ENCODE peak calls at places on chromosomes 16 and 17, in nine cellular contexts. One of them, this sample, is unnamed.
A peak's percentile ranks its signal among the peaks of the same experiment; 100 is the strongest.

GRCh38 chr17:62819511-62820221 is 11.6 kb upstream of the MARCHF10 start:
- DNase-seq in ovary: peak; percentile 58
- DNase-seq in transverse colon: peak; percentile 21
- DNase-seq in lower leg skin: peak; percentile 89
- DNase-seq in stomach: peak; percentile 63
- DNase-seq in body of pancreas: peak; percentile 78
- DNase-seq in heart left ventricle: peak; percentile 77
- DNase-seq in HCT116: peak; percentile 71
- DNase-seq in right lobe of liver: no peak
- DNase-seq in this sample: peak; percentile 74

GRCh38 chr17:17535957-17536356 is 39.8 kb upstream of the RASD1 start:
- DNase-seq in right lobe of liver: peak; percentile 96
- DNase-seq in transverse colon: peak; percentile 65
- DNase-seq in HCT116: no peak
- DNase-seq in stomach: peak; percentile 91
- DNase-seq in heart left ventricle: peak; percentile 96
- DNase-seq in ovary: no peak
- DNase-seq in lower leg skin: no peak
- DNase-seq in body of pancreas: peak; percentile 88
- DNase-seq in this sample: peak; percentile 80

GRCh38 chr17:36611345-36612072 is 10.1 kb downstream of the MRM1 start:
- DNase-seq in transverse colon: no peak
- DNase-seq in stomach: no peak
- DNase-seq in HCT116: no peak
- DNase-seq in heart left ventricle: no peak
- DNase-seq in lower leg skin: no peak
- DNase-seq in body of pancreas: no peak
- DNase-seq in right lobe of liver: no peak
- DNase-seq in ovary: no peak
- DNase-seq in this sample: no peak

GRCh38 chr17:50613007-50613406 is 21.7 kb upstream of the ABCC3 start:
- DNase-seq in body of pancreas: no peak
- DNase-seq in stomach: no peak
- DNase-seq in HCT116: no peak
- DNase-seq in transverse colon: no peak
- DNase-seq in heart left ventricle: no peak
- DNase-seq in lower leg skin: no peak
- DNase-seq in ovary: no peak
- DNase-seq in right lobe of liver: no peak
- DNase-seq in this sample: no peak

GRCh38 chr17:19897108-19897854 is 29.5 kb upstream of the ULK2 start:
- DNase-seq in HCT116: no peak
- DNase-seq in transverse colon: peak; percentile 69
- DNase-seq in stomach: peak; percentile 61
- DNase-seq in heart left ventricle: peak; percentile 51
- DNase-seq in right lobe of liver: peak; percentile 85
- DNase-seq in ovary: peak; percentile 45
- DNase-seq in body of pancreas: peak; percentile 10
- DNase-seq in lower leg skin: peak; percentile 78
- DNase-seq in this sample: peak; percentile 81

GRCh38 chr16:87965973-87966667 is 14.9 kb downstream of the BANP start:
- DNase-seq in body of pancreas: no peak
- DNase-seq in transverse colon: no peak
- DNase-seq in HCT116: no peak
- DNase-seq in right lobe of liver: no peak
- DNase-seq in lower leg skin: no peak
- DNase-seq in heart left ventricle: no peak
- DNase-seq in ovary: no peak
- DNase-seq in stomach: no peak
- DNase-seq in this sample: no peak

GRCh38 chr17:2101448-2102257 is 46.8 kb downstream of the HIC1 start:
- DNase-seq in stomach: peak; percentile 91
- DNase-seq in body of pancreas: peak; percentile 86
- DNase-seq in lower leg skin: no peak
- DNase-seq in right lobe of liver: no peak
- DNase-seq in HCT116: peak; percentile 73
- DNase-seq in heart left ventricle: peak; percentile 52
- DNase-seq in ovary: no peak
- DNase-seq in transverse colon: peak; percentile 94
- DNase-seq in this sample: peak; percentile 87

GRCh38 chr16:31215287-31216115 is 1.4 kb downstream of the PYDC1 start:
- DNase-seq in body of pancreas: peak; percentile 67
- DNase-seq in lower leg skin: peak; percentile 86
- DNase-seq in right lobe of liver: no peak
- DNase-seq in stomach: peak; percentile 64
- DNase-seq in HCT116: peak; percentile 63
- DNase-seq in transverse colon: peak; percentile 66
- DNase-seq in ovary: no peak
- DNase-seq in heart left ventricle: peak; percentile 61
- DNase-seq in this sample: peak; percentile 23

GRCh38 chr17:80452173-80452915 is 24.1 kb downstream of the NPTX1 start:
- DNase-seq in heart left ventricle: no peak
- DNase-seq in transverse colon: no peak
- DNase-seq in stomach: no peak
- DNase-seq in lower leg skin: no peak
- DNase-seq in body of pancreas: no peak
- DNase-seq in ovary: no peak
- DNase-seq in HCT116: no peak
- DNase-seq in right lobe of liver: no peak
- DNase-seq in this sample: no peak

DNA sequence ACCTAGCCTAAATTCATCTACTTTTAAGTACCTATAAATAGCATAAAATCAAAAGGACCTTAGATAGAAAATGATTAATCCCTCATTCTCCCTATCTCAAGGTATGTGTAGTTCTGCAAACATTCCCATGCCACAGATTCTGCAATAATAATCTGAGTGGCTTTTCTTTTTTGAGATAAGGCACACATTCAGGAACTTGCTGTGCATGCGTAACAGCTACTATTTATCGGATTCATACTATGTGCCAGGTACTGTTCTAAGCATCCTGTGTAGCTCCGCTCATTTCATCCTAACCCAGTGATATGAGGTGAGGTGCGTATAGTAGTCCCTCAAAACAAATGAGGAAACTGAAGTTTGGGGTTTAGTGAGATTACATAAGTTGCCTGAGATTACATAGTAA is 2.1 kb upstream of the ZNF263 start:
- DNase-seq in body of pancreas: no peak
- DNase-seq in lower leg skin: no peak
- DNase-seq in stomach: no peak
- DNase-seq in HCT116: no peak
- DNase-seq in heart left ventricle: no peak
- DNase-seq in ovary: no peak
- DNase-seq in right lobe of liver: no peak
- DNase-seq in transverse colon: no peak
- DNase-seq in this sample: no peak
- H3K4me3 ChIP-seq in body of pancreas: no peak overlapping the region
- H3K4me3 ChIP-seq in lower leg skin: no peak overlapping the region
- H3K4me3 ChIP-seq in stomach: no peak overlapping the region
- H3K4me3 ChIP-seq in HCT116: no peak overlapping the region
- H3K4me3 ChIP-seq in heart left ventricle: no peak overlapping the region
- H3K4me3 ChIP-seq in ovary: no peak overlapping the region
- H3K4me3 ChIP-seq in right lobe of liver: no peak overlapping the region
- H3K4me3 ChIP-seq in transverse colon: no peak overlapping the region
- H3K4me3 ChIP-seq in this sample: no peak overlapping the region

GRCh38 chr16:68491576-68491950 is 43.3 kb upstream of the SMPD3 start:
- DNase-seq in ovary: no peak
- DNase-seq in transverse colon: no peak
- DNase-seq in stomach: no peak
- DNase-seq in lower leg skin: no peak
- DNase-seq in right lobe of liver: no peak
- DNase-seq in body of pancreas: no peak
- DNase-seq in heart left ventricle: no peak
- DNase-seq in HCT116: no peak
- DNase-seq in this sample: no peak

GRCh38 chr16:68488559-68488958 is 40.3 kb upstream of the SMPD3 start:
- DNase-seq in right lobe of liver: no peak
- DNase-seq in HCT116: no peak
- DNase-seq in transverse colon: no peak
- DNase-seq in ovary: no peak
- DNase-seq in body of pancreas: peak; percentile 30
- DNase-seq in lower leg skin: no peak
- DNase-seq in stomach: no peak
- DNase-seq in heart left ventricle: no peak
- DNase-seq in this sample: no peak

GRCh38 chr16:68490358-68490757 is 42.0 kb upstream of the SMPD3 start:
- DNase-seq in right lobe of liver: no peak
- DNase-seq in ovary: no peak
- DNase-seq in lower leg skin: no peak
- DNase-seq in HCT116: no peak
- DNase-seq in body of pancreas: no peak
- DNase-seq in stomach: no peak
- DNase-seq in heart left ventricle: no peak
- DNase-seq in transverse colon: no peak
- DNase-seq in this sample: no peak

GRCh38 chr16:68490829-68491575 is 42.7 kb upstream of the SMPD3 start:
- DNase-seq in transverse colon: peak; percentile 80
- DNase-seq in lower leg skin: no peak
- DNase-seq in stomach: peak; percentile 90
- DNase-seq in right lobe of liver: no peak
- DNase-seq in heart left ventricle: no peak
- DNase-seq in body of pancreas: peak; percentile 91
- DNase-seq in HCT116: peak; percentile 74
- DNase-seq in ovary: no peak
- DNase-seq in this sample: peak; percentile 70

DNA sequence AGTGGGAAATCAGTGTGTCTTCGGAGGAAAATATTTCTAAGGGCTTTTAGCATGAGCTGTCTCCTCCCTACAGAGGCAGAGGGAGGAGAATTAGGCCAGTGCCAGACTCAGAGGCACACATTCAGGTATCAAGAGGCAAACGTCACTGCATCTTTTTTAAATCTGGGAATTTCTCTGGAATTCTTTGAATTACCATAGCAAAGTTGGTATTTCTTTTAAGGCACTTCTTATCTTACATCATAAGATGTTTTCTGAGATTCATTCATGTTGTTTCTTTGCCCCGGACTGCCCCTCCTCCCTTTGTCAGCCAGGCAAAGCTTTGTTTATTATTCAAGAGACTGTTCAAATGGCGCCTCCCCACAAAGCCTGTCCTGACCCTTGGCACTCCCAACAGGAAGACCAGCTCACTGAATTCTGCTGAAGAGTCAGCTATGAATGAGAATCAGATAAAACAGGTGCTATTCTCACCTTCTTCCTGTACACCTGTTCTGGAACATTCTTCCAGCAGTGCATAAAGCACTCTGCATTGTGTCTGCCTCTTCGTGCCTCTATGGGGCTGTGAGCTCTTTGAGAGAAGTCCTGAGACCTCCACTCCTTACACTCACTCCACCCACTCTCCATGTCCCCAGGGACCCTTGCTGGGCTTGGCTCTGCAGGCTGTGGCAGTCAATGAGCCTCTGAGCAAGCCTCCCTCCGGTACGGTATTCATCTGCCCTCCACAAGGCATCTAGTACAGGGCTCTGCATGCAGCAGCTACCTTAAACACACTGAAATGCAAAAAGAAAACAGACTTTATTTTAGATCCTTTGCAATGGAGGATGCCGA is 38.6 kb upstream of the SMPD3 start:
- DNase-seq in HCT116: no peak
- DNase-seq in body of pancreas: peak; percentile 19
- DNase-seq in right lobe of liver: no peak
- DNase-seq in heart left ventricle: no peak
- DNase-seq in ovary: no peak
- DNase-seq in transverse colon: peak; percentile 49
- DNase-seq in stomach: no peak
- DNase-seq in lower leg skin: no peak
- DNase-seq in this sample: peak; percentile 38
- TF ChIP-seq POLR2A in HCT116: no peak
- TF ChIP-seq POLR2A in body of pancreas: no peak
- TF ChIP-seq POLR2A in right lobe of liver: no peak
- TF ChIP-seq POLR2A in heart left ventricle: no peak
- TF ChIP-seq POLR2A in ovary: no peak
- TF ChIP-seq POLR2A in transverse colon: no peak
- TF ChIP-seq POLR2A in stomach: no peak
- TF ChIP-seq POLR2A in lower leg skin: no peak
- TF ChIP-seq POLR2A in this sample: no peak

DNA sequence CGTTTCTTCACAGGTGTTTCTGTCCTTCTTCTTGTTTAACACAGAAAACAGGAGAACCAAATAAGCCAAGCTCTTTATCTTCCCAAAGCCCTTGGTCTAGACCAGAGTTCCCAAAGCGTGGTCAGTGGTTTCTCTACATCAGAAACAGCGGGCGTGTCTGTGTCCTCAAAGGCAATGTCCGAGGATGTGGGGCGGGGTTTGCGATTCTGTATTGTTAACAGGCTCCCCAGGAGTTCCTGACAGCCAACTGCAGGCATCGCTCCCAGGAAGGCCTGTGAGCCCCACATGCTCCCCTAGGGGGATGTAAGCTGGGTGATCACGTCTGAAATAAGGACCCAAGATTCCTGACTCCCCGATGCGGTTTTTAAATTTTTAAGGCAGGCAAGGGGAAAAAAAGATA is 28.4 kb upstream of the SLC25A19 start:
- DNase-seq in right lobe of liver: no peak
- DNase-seq in body of pancreas: peak; percentile 31
- DNase-seq in stomach: no peak
- DNase-seq in lower leg skin: no peak
- DNase-seq in transverse colon: peak; percentile 65
- DNase-seq in HCT116: no peak
- DNase-seq in ovary: no peak
- DNase-seq in heart left ventricle: no peak
- DNase-seq in this sample: no peak
- H3K4me3 ChIP-seq in right lobe of liver: no peak overlapping the region
- H3K4me3 ChIP-seq in body of pancreas: no peak overlapping the region
- H3K4me3 ChIP-seq in stomach: no peak overlapping the region
- H3K4me3 ChIP-seq in lower leg skin: no peak overlapping the region
- H3K4me3 ChIP-seq in transverse colon: no peak overlapping the region
- H3K4me3 ChIP-seq in HCT116: no peak overlapping the region
- H3K4me3 ChIP-seq in ovary: no peak overlapping the region
- H3K4me3 ChIP-seq in heart left ventricle: no peak overlapping the region
- H3K4me3 ChIP-seq in this sample: no peak overlapping the region

GRCh38 chr16:10321407-10322397 is 64.2 kb upstream of the ATF7IP2 start:
- DNase-seq in heart left ventricle: no peak
- DNase-seq in right lobe of liver: no peak
- DNase-seq in stomach: no peak
- DNase-seq in transverse colon: no peak
- DNase-seq in body of pancreas: no peak
- DNase-seq in HCT116: no peak
- DNase-seq in lower leg skin: no peak
- DNase-seq in ovary: no peak
- DNase-seq in this sample: no peak

GRCh38 chr16:10314317-10314716 is 71.5 kb upstream of the ATF7IP2 start:
- DNase-seq in transverse colon: no peak
- DNase-seq in heart left ventricle: no peak
- DNase-seq in ovary: no peak
- DNase-seq in right lobe of liver: no peak
- DNase-seq in body of pancreas: no peak
- DNase-seq in lower leg skin: peak; percentile 13
- DNase-seq in HCT116: no peak
- DNase-seq in stomach: no peak
- DNase-seq in this sample: no peak

GRCh38 chr16:10318798-10319500 is 66.9 kb upstream of the ATF7IP2 start:
- DNase-seq in stomach: no peak
- DNase-seq in lower leg skin: no peak
- DNase-seq in ovary: no peak
- DNase-seq in HCT116: no peak
- DNase-seq in transverse colon: no peak
- DNase-seq in heart left ventricle: no peak
- DNase-seq in right lobe of liver: peak; percentile 69
- DNase-seq in body of pancreas: no peak
- DNase-seq in this sample: no peak

GRCh38 chr16:10314811-10315210 is 71.0 kb upstream of the ATF7IP2 start:
- DNase-seq in transverse colon: no peak
- DNase-seq in ovary: no peak
- DNase-seq in right lobe of liver: no peak
- DNase-seq in lower leg skin: no peak
- DNase-seq in heart left ventricle: no peak
- DNase-seq in HCT116: no peak
- DNase-seq in stomach: no peak
- DNase-seq in body of pancreas: no peak
- DNase-seq in this sample: no peak

GRCh38 chr16:10317425-10318001 is 68.3 kb upstream of the ATF7IP2 start:
- DNase-seq in heart left ventricle: no peak
- DNase-seq in lower leg skin: no peak
- DNase-seq in transverse colon: no peak
- DNase-seq in stomach: no peak
- DNase-seq in HCT116: no peak
- DNase-seq in body of pancreas: no peak
- DNase-seq in right lobe of liver: no peak
- DNase-seq in ovary: no peak
- DNase-seq in this sample: no peak
- TF ChIP-seq POLR2A in heart left ventricle: no peak
- TF ChIP-seq POLR2A in lower leg skin: no peak
- TF ChIP-seq POLR2A in transverse colon: no peak
- TF ChIP-seq POLR2A in stomach: no peak
- TF ChIP-seq POLR2A in HCT116: no peak
- TF ChIP-seq POLR2A in body of pancreas: no peak
- TF ChIP-seq POLR2A in right lobe of liver: no peak
- TF ChIP-seq POLR2A in ovary: no peak
- TF ChIP-seq POLR2A in this sample: no peak

This sample was measured in breast epithelium.